ENCODE peak calls at places on chromosome 7, in eight cellular contexts. J is posterior vena cava; U is EL; G is AG09319; A is cardiac muscle cell; N is stimulated activated CD4-positive, alpha-beta T cell treated with anti-CD3 and anti-CD28 coated beads, Interleukin-1b, Interleukin-23, amount 100 ng/mL, for 24 hours; R is NCI-H748 treated with DMSO at 0.1 percent for 48 hours; P is naive thymus-derived CD8-positive, alpha-beta T cell. I is an unnamed sample.

GRCh38 chr7:64613653-64614052 is 50.8 kb upstream of the ZNF680 start:
- DNase-seq in P (no peak), G (no peak), N (no peak), U (no peak), R (no peak), J (no peak), A (no peak), I (no peak)

GRCh38 chr7:126791306-126791705 is 461.4 kb downstream of the GRM8 start:
- DNase-seq in P (no peak), G (no peak), R (no peak), N (no peak), J (no peak), A (no peak), U (no peak), I (no peak)

GRCh38 chr7:141557360-141557759 is 6.2 kb downstream of the AGK start:
- DNase-seq in P (no peak), N (no peak), R (no peak), J (no peak), A (no peak), G (no peak), U (no peak), I (no peak)

GRCh38 chr7:57417736-57418135 is 32.2 kb upstream of the ZNF716 start:
- DNase-seq in U (no peak), N (no peak), P (no peak), G (no peak), A (no peak), R (no peak), J (no peak), I (no peak)

GRCh38 chr7:29287366-29287765 is 92.8 kb downstream of the CHN2 start:
- DNase-seq in A (no peak), P (no peak), U (peak), G (peak), N (no peak), J (no peak), R (no peak), I (no peak)

GRCh38 chr7:87152897-87153641 is 816 bp downstream of the DMTF1 start:
- DNase-seq in P (no peak), J (peak), N (no peak), A (peak), G (no peak), U (peak), R (peak), I (no peak)

GRCh38 chr7:112290065-112290464 is 83.6 kb downstream of the ZNF277 start:
- DNase-seq in N (no peak), G (no peak), U (peak), R (no peak), J (no peak), A (no peak), P (no peak), I (no peak)

GRCh38 chr7:158802535-158803199 is 26.6 kb downstream of the ESYT2 start:
- DNase-seq in N (no peak), G (no peak), A (no peak), R (no peak), P (no peak), U (peak), J (no peak), I (no peak)

GRCh38 chr7:464712-465461 is 54.8 kb downstream of the PDGFA start:
- DNase-seq in A (no peak), P (no peak), N (no peak), R (no peak), J (peak), U (peak), G (peak), I (no peak)

I was measured in NCI-H1048.